ENCODE peak calls at places on chromosome 3, in eight cellular contexts. J is lower lobe of right lung, X is A549, Q is neural progenitor cell, B is heart left ventricle, T is breast epithelium, D is esophagus squamous epithelium, C is body of pancreas. M is an unnamed sample.

GRCh38 chr3:61936344-61936937 is 375.1 kb downstream of the PTPRG start:
- DNase-seq in C (no peak), T (no peak), X (peak; percentile 1), B (peak; percentile 33), J (no peak), Q (peak; percentile 55), D (no peak), M (peak; percentile 59)

GRCh38 chr3:140143670-140144069 is 208.7 kb downstream of the CLSTN2 start:
- DNase-seq in B (no peak), J (no peak), D (no peak), Q (no peak), T (no peak), X (no peak), C (no peak), M (no peak)

GRCh38 chr3:172194702-172195392 is 155.5 kb downstream of the FNDC3B start:
- DNase-seq in J (no peak), B (no peak), D (no peak), X (peak; percentile 66), Q (peak; percentile 74), T (no peak), C (peak; percentile 45), M (no peak)

GRCh38 chr3:134838599-134838998 is 43.5 kb downstream of the EPHB1 start:
- DNase-seq in J (no peak), T (no peak), X (no peak), Q (no peak), D (no peak), B (no peak), C (no peak), M (no peak)

GRCh38 chr3:16455946-16456345 is 57.6 kb downstream of the RFTN1 start:
- DNase-seq in X (no peak), Q (no peak), T (no peak), B (no peak), C (no peak), D (no peak), J (no peak), M (no peak)

GRCh38 chr3:188581365-188581764 is 427.4 kb downstream of the LPP start:
- DNase-seq in J (no peak), T (no peak), X (no peak), C (no peak), D (no peak), Q (no peak), B (no peak), M (no peak)

GRCh38 chr3:175590745-175591144 is 731.6 kb downstream of the NAALADL2 start:
- DNase-seq in J (no peak), D (no peak), Q (no peak), T (no peak), C (no peak), X (no peak), B (no peak), M (no peak)

GRCh38 chr3:117439812-117440211 is 730.2 kb downstream of the TUSC7 start:
- DNase-seq in X (peak; percentile 24), Q (peak; percentile 60), C (peak; percentile 55), D (no peak), J (no peak), T (no peak), B (no peak), M (no peak)

GRCh38 chr3:38454179-38454883 is 641 bp downstream of the ACVR2B start:
- DNase-seq in J (peak; percentile 68), D (no peak), X (peak; percentile 29), B (no peak), Q (peak; percentile 74), T (no peak), C (peak; percentile 47), M (peak; percentile 71)

GRCh38 chr3:122123885-122124284 is 59.6 kb upstream of the CASR start:
- DNase-seq in C (no peak), X (no peak), T (no peak), D (no peak), Q (no peak), B (no peak), J (no peak), M (no peak)

GRCh38 chr3:134885877-134886621 is 91.0 kb downstream of the EPHB1 start:
- DNase-seq in X (no peak), D (no peak), B (no peak), T (no peak), Q (no peak), J (no peak), C (no peak), M (no peak)

GRCh38 chr3:147038456-147038855 is 367.9 kb downstream of the ZIC4 start:
- DNase-seq in D (no peak), B (no peak), T (no peak), Q (no peak), J (no peak), X (no peak), C (no peak), M (no peak)

GRCh38 chr3:127491909-127492308 is 98.6 kb downstream of the TPRA1 start:
- DNase-seq in C (no peak), X (no peak), Q (no peak), J (no peak), D (no peak), T (no peak), B (no peak), M (no peak)

GRCh38 chr3:127493924-127494646 is 96.4 kb downstream of the TPRA1 start:
- DNase-seq in J (no peak), B (no peak), C (no peak), D (no peak), X (no peak), Q (no peak), T (no peak), M (no peak)

GRCh38 chr3:127491323-127491722 is 99.2 kb downstream of the TPRA1 start:
- DNase-seq in D (no peak), T (no peak), X (no peak), Q (no peak), B (no peak), C (no peak), J (no peak), M (no peak)

GRCh38 chr3:127490271-127491023 is 100.1 kb downstream of the TPRA1 start:
- DNase-seq in B (no peak), D (no peak), X (no peak), C (no peak), Q (no peak), J (no peak), T (no peak), M (no peak)

DNA sequence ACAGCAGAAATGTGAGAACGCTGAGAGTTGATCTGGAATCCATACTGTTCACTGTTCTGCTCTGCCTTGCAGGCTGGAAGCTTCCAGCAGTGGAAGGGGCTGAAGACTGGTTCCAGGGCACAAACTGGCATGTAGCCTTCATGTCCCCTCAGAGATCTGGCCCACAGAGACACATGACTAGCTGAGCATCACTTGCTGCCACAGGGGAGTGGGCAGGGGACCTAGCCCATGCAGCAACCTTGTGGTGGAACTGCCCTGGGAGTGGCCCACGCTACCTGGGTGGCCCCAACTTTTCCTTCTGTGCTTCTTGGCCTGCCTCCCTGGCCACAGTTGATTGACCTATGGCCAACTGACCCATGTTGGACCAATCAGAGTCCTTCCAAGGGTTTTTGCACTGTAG is 98.1 kb downstream of the TPRA1 start:
- DNase-seq in Q (no peak), T (no peak), B (no peak), J (no peak), C (no peak), X (no peak), D (no peak), M (no peak)
- H3K27ac ChIP-seq in Q (no peak overlapping the region), T (no peak overlapping the region), B (no peak overlapping the region), J (no peak overlapping the region), C (no peak overlapping the region), X (no peak overlapping the region), D (no peak overlapping the region), M (no peak overlapping the region)

GRCh38 chr3:46076606-46077005 is 49.3 kb upstream of the XCR1 start:
- DNase-seq in B (no peak), D (no peak), C (no peak), Q (no peak), X (no peak), T (no peak), J (no peak), M (no peak)

GRCh38 chr3:46082021-46082420 is 54.7 kb upstream of the XCR1 start:
- DNase-seq in D (no peak), X (no peak), J (no peak), Q (no peak), T (no peak), B (no peak), C (no peak), M (no peak)

GRCh38 chr3:46080124-46080991 is 53.1 kb upstream of the XCR1 start:
- DNase-seq in J (no peak), Q (no peak), D (no peak), T (no peak), B (no peak), C (no peak), X (no peak), M (no peak)

GRCh38 chr3:46075816-46076215 is 48.5 kb upstream of the XCR1 start:
- DNase-seq in T (no peak), B (no peak), X (no peak), C (no peak), Q (no peak), J (no peak), D (no peak), M (no peak)

DNA sequence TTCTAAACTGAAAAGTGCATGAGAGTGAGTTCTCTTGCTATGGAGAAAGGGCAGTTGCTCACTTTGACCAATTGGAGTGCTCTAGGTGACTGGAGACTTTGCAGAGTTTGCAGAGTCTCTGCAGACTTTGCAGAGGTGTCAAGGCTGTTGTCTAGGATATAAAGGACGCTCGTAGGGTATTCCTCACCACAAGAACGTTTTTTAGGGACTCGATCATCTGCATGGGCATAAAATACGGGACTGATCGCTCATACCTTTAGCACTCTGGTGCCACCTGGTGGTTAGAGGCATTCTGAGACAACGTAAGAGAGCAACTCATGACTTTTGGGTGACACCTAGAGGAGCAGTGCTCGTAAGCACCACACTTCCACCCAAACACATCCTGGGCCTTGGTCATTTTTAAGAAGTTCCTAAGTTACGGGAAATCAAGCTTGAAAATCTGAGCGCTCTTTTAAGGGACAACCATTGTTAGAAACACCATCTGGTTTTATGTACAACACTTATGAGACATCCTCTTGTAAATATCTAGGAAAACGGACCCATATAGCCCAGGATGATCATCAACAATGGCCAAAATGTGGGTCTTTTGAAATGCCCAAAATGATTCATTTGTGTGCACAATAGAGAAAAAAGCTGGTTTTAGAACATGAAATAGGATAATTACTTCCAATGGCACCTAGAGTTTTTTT is 51.6 kb upstream of the XCR1 start:
- DNase-seq in D (peak; percentile 35), B (peak; percentile 91), T (peak; percentile 81), C (peak; percentile 95), X (peak; percentile 84), J (peak; percentile 81), Q (peak; percentile 97), M (peak; percentile 88)
- H3K4me1 ChIP-seq in D (peaks cover 4% of the 10 kb centered on the region), B (no peaks in the 10 kb centered on the region), T (peaks cover 3% of the 10 kb centered on the region), C (peaks cover 4% of the 10 kb centered on the region), X (no peaks in the 10 kb centered on the region), J (peaks cover 12% of the 10 kb centered on the region), Q (no peaks in the 10 kb centered on the region), M (no peaks in the 10 kb centered on the region)

GRCh38 chr3:42656680-42657610 is 3.4 kb downstream of the ZBTB47 start:
- DNase-seq in J (no peak), T (no peak), X (no peak), Q (no peak), C (no peak), D (no peak), B (no peak), M (no peak)
- H3K27ac ChIP-seq in J (no peak overlapping the region), T (peak overlapping the region; percentile 89), X (no peak overlapping the region), Q (no peak overlapping the region), C (peak overlapping the region; percentile 84), D (peak overlapping the region; percentile 94), B (peak overlapping the region; percentile 24), M (peak overlapping the region; percentile 7)

DNA sequence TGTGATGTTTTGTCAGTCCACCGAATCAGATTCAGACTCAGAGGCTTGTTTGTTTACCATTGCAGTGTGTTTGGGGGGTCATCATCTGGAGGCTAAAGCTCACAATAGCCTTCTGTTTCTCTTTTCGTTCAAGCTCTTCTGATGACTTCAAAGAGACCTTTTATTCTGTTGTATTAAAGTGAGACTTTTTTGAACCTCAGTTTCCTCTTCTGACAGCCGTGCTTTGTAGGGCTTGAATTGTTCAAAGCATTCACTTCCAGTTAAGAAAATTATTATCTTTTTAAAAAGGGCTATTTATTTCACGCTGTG is 1.3 kb downstream of the PXK start:
- DNase-seq in J (no peak), C (no peak), B (no peak), Q (peak; percentile 34), D (no peak), X (no peak), T (no peak), M (no peak)
- H3K4me1 ChIP-seq in J (peaks cover 35% of the 10 kb centered on the region), C (peaks cover 28% of the 10 kb centered on the region), B (peaks cover 20% of the 10 kb centered on the region), Q (peaks cover 14% of the 10 kb centered on the region), D (peaks cover 22% of the 10 kb centered on the region), X (peaks cover 24% of the 10 kb centered on the region), T (no peaks in the 10 kb centered on the region), M (peaks cover 4% of the 10 kb centered on the region)

M was measured in right cardiac atrium.